ENCODE peak calls at places on chromosomes 6 and 20, in five cellular contexts. W, T, N, D and R are unnamed samples.

GRCh38 chr6:16371401-16371800 is 133.0 kb downstream of the GMPR start:
- DNase-seq in N (no peak), W (no peak), T (no peak), D (no peak), R (no peak)

GRCh38 chr20:1334761-1335160 is 5.8 kb upstream of the SDCBP2 start:
- DNase-seq in D (no peak), T (no peak), N (no peak), W (no peak), R (peak)

GRCh38 chr20:3316131-3316530 is 77.1 kb upstream of the SLC4A11 start:
- DNase-seq in N (no peak), W (no peak), D (no peak), T (no peak), R (no peak)

GRCh38 chr6:159311618-159312017 is 142.4 kb downstream of the FNDC1 start:
- DNase-seq in N (peak), W (no peak), T (no peak), D (no peak), R (peak)

GRCh38 chr20:62475027-62475818 is 572 bp downstream of the GATA5 start:
- DNase-seq in D (no peak), T (no peak), W (no peak), N (no peak), R (no peak)

GRCh38 chr6:128131566-128131965 is 230.7 kb upstream of the THEMIS start:
- DNase-seq in D (no peak), W (no peak), T (no peak), N (no peak), R (no peak)

GRCh38 chr6:24931752-24932691 is 3.7 kb downstream of the RIPOR2 start:
- DNase-seq in N (no peak), W (no peak), D (no peak), T (no peak), R (peak)

GRCh38 chr6:12313992-12314589 is 23.9 kb downstream of the EDN1 start:
- DNase-seq in D (no peak), T (no peak), W (no peak), N (no peak), R (no peak)

GRCh38 chr6:77457720-77458349 is 5.5 kb downstream of the HTR1B start:
- DNase-seq in D (no peak), W (no peak), T (peak), N (peak), R (peak)

GRCh38 chr6:686528-686927 is 6.4 kb downstream of the EXOC2 start:
- DNase-seq in W (no peak), T (no peak), N (no peak), D (no peak), R (no peak)

GRCh38 chr6:157120523-157121232 is 202.6 kb downstream of the TMEM242 start:
- DNase-seq in W (no peak), T (no peak), D (no peak), N (no peak), R (no peak)

GRCh38 chr6:155771822-155772221 is 316.2 kb upstream of the NOX3 start:
- DNase-seq in D (no peak), N (no peak), W (no peak), T (no peak), R (peak)

GRCh38 chr20:7123457-7123856 is 356.0 kb downstream of the BMP2 start:
- DNase-seq in N (no peak), W (no peak), T (no peak), D (no peak), R (no peak)

GRCh38 chr20:35339007-35339406 is 46.8 kb upstream of the FAM83C start:
- DNase-seq in N (no peak), T (no peak), D (no peak), W (no peak), R (no peak)

GRCh38 chr6:155042983-155043382 is 47.9 kb downstream of the TIAM2 start:
- DNase-seq in N (no peak), W (no peak), T (no peak), D (no peak), R (no peak)

GRCh38 chr20:62122659-62123449 is 579 bp downstream of the LSM14B start:
- DNase-seq in T (no peak), W (no peak), N (peak), D (no peak), R (peak)

GRCh38 chr6:21840428-21840827 is 246.9 kb downstream of the SOX4 start:
- DNase-seq in N (no peak), T (peak), W (no peak), D (no peak), R (no peak)